ENCODE peak calls at places on chromosomes 13 and 19, in four cellular contexts. A, O, N and K are unnamed samples.
A peak's percentile ranks its signal among the peaks of the same experiment; 100 is the strongest.

GRCh38 chr19:37931941-37932655 is 25.1 kb downstream of the SIPA1L3 start:
- DNase-seq in A (peak; percentile 97), O (peak; percentile 75), N (no peak), K (peak; percentile 32)

GRCh38 chr19:7337380-7338194 is 11.2 kb upstream of the ARHGEF18 start:
- DNase-seq in A (no peak), O (peak; percentile 51), N (no peak), K (no peak)

GRCh38 chr19:47240996-47241918 is 10.3 kb upstream of the BBC3 start:
- DNase-seq in A (peak; percentile 69), O (no peak), N (peak; percentile 71), K (peak; percentile 59)

GRCh38 chr19:11324079-11324661 is 15.3 kb downstream of the RAB3D start:
- DNase-seq in A (no peak), O (peak; percentile 60), N (peak; percentile 76), K (peak; percentile 74)

GRCh38 chr19:5298502-5298901 is 42.1 kb downstream of the PTPRS start:
- DNase-seq in A (no peak), O (no peak), N (no peak), K (no peak)

GRCh38 chr19:16218851-16219250 is 21.1 kb downstream of the AP1M1 start:
- DNase-seq in A (no peak), O (no peak), N (no peak), K (no peak)

GRCh38 chr19:33171916-33172359 is 22.2 kb upstream of the LRP3 start:
- DNase-seq in A (no peak), O (no peak), N (no peak), K (no peak)

GRCh38 chr19:4830768-4831265 is 695 bp downstream of the TICAM1 start:
- DNase-seq in A (no peak), O (no peak), N (no peak), K (no peak)

GRCh38 chr19:27890206-27890605 is 1322.7 kb downstream of the UQCRFS1 start:
- DNase-seq in A (no peak), O (no peak), N (no peak), K (no peak)

DNA sequence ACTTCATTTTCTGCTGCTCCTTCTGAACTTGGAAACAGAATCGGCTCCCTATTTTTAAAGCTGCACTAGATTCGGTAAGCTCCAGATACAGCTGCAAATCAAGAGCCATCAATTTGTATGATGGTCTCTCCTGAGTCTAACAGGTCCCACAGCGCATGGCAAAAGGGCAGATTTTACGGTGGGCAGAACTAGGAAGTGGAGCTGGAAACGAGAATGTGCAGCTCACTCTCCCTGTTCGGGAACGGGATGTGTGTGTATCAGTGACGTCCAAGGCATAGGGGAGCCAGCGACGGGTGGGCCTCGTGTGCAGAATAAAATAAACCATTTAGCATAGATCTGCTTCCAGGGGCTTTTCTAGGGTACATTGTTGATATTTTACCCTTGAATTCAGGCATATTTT is 74.2 kb downstream of the COL4A1 start:
- DNase-seq in A (no peak), O (no peak), N (peak; percentile 58), K (no peak)
- H3K27ac ChIP-seq in A (no peak overlapping the region), O (no peak overlapping the region), N (peak overlapping the region; percentile 77), K (peak overlapping the region; percentile 92)

DNA sequence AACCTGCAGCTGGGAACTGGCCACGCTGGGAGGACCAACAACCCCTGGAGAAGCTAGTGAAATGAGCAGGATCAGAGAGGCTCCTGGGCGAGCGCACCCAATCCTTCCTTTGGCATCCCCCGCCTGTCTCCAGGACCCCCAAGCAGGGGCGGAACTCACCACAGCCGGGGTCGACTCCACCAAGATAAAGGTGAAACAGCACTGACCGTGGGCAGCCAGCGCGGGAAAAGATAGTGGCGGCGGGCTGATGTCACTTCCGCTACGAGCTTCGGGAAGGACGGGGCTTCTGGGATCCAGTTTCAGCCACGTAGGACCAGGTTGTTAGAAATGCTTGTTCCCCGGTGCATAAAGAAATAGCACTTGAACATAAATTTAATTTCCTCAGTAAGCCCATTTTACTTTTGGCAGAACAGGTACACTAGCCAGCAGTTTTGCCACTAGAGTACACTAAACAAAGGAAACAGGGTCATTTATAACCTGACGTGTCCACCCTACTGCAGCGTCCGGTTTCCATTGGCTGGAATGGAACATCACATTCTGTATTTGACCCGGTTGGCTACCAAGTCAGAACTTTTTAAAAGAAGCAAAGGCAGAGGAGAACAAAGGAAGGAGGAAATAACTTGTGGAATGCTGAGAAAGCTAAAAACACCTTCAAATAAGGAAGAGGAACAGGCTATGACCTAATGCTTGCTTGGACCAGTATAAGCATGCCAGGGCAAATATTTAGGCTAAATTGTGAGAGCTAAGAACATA is 25.5 kb upstream of the ZNF562 start:
- DNase-seq in A (no peak), O (no peak), N (no peak), K (no peak)
- H3K27ac ChIP-seq in A (no peak overlapping the region), O (peak overlapping the region; percentile 12), N (no peak overlapping the region), K (no peak overlapping the region)

GRCh38 chr13:94640676-94641075 is 39.0 kb downstream of the GPR180 start:
- DNase-seq in A (no peak), O (no peak), N (no peak), K (no peak)

GRCh38 chr13:94636942-94637578 is 35.4 kb downstream of the GPR180 start:
- DNase-seq in A (no peak), O (no peak), N (no peak), K (no peak)

GRCh38 chr13:94646904-94647303 is 45.2 kb downstream of the GPR180 start:
- DNase-seq in A (no peak), O (no peak), N (no peak), K (no peak)

DNA sequence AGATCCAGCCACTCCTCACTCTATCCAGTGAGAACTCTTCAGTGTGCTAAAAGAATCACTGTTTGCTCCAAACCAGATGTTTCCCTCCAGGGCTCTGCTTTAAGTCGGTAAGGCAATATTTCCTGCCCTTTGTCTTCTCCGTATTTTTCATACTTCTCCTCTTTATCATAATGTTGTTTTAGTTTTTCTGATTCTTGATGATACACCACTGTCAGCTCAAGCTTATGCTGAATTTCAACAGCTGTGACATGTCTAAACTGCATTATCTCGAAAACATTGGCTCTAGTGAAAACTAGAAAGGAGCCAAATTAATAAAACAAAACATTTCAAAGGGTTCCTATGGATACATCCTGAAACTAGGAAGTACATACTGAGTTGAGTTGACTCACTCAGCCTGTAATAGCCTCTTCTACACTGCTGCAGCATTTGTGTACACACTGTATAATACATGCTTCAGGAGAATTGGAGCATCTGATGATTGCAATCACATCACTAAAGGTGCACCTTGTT is 39.8 kb downstream of the GPR180 start:
- DNase-seq in A (no peak), O (no peak), N (no peak), K (no peak)
- H3K27ac ChIP-seq in A (no peak overlapping the region), O (no peak overlapping the region), N (no peak overlapping the region), K (no peak overlapping the region)

DNA sequence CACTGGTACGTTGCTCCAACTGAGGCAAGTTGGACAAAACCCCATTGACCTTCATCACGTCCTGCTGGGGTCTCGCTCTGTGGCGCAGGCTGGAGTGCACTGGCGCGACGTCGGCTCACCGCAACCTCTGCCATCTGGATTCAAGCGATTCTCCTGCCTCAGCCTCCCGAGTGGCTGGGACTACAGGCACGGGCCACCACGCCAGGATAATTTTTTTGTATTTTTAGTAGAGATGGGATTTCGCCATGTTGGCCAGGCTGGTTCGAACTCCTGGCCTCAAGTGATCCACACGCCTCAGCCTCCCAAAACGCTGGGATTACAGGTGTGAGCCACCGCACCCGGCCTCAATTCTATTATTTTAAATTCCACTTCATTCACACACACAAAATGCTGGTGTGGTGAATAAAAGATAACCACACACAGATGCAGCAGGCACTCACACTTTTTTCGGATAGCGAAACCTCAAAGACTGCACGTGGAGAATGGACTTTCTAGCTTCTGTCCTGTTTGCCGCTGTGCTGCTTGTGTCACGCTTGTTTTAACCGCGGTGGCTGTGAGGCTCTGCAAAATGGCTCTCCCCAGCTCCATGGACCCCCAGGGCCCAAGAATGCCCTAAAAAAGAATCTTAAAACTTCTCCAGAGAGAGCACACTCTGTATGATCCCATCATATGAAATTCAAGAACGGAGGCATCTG is 58.4 kb downstream of the COL4A1 start:
- DNase-seq in A (no peak), O (no peak), N (no peak), K (no peak)
- H3K27ac ChIP-seq in A (peak overlapping the region; percentile 62), O (no peak overlapping the region), N (peak overlapping the region; percentile 75), K (peak overlapping the region; percentile 92)

GRCh38 chr13:23771966-23772365 is 117.2 kb downstream of the MIPEP start:
- DNase-seq in A (no peak), O (no peak), N (no peak), K (no peak)
- H3K27ac ChIP-seq in A (no peak overlapping the region), O (no peak overlapping the region), N (no peak overlapping the region), K (no peak overlapping the region)

DNA sequence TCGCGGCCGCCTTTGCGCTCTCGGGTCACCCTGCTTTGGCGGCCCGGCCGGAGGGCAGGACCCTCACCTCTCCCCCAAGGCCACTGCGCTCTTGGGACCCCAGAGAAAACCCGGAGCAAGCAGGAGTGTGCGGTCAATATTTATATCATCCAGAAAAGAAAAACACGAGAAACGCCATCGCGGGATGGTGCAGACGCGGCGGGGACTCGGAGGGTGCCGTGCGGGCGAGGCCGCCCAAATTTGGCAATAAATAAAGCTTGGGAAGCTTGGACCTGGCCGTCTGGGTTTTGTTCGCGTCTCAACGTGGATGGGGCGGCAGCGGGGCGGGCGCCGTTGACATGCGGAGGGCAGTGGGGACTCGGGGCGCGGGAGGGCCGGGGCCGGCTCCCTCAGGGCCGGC is 9.6 kb downstream of the CBARP start:
- DNase-seq in A (no peak), O (no peak), N (no peak), K (no peak)
- H3K27ac ChIP-seq in A (no peak overlapping the region), O (no peak overlapping the region), N (no peak overlapping the region), K (no peak overlapping the region)

DNA sequence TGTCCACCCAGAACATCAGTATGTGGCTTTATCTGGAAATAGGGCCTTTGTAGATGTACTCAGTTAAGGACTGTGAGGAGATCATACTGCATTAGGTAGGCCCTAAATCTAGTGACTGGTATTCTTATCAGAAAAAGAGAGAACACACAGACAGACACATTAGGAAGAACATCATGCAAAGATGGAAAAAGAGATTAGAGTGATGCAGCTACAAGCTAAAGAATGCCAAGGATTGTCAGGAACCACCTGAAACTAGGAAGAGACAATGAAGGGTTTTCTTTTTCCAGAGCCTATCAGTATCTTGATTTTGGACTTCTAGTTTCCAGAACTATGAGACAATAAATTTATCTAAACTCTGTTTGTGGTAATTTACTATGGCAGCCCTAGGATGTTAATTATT is 15.0 kb upstream of the DZIP1 start:
- DNase-seq in A (no peak), O (no peak), N (no peak), K (no peak)
- H3K27ac ChIP-seq in A (no peak overlapping the region), O (no peak overlapping the region), N (no peak overlapping the region), K (no peak overlapping the region)

DNA sequence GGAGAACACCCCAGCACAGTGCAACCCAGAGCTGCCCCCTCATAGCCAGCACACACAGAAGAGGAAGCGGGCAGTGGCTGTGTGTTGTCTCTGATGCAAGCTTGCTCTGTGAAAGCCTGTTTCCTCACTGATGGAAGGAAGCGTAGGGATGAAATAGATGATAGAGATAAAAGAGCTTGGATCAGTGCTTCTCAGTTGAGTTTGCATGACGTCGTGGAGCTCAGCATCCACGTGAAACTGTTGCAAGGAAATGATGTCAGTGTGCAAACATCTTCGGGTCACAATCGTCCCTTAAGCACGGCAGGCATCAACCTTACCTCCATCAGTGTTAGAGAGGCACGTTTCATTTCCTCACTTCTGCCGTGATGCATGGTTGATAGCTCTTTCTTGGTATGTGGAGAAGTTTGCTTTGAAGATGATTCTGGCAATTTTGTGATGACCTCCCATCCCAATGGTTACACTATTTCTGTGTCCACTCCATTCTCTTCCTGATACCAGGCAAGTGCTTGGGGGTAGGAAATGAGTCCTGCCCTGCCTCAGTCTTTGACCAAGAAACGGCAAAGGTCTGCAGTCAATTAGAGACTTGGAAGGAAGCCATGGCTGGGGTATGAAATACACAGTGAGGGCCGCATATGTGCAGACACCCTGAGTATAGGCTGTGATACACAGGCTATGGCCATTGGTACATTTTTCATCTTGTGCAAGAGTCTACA is 183.0 kb downstream of the ZNF536 start:
- DNase-seq in A (no peak), O (no peak), N (no peak), K (no peak)
- H3K27ac ChIP-seq in A (no peak overlapping the region), O (peak overlapping the region; percentile 94), N (no peak overlapping the region), K (no peak overlapping the region)